ENCODE peak calls at places on chromosomes 12 and 14, in four cellular contexts. G is neuronal stem cell; D is stimulated activated naive B cell treated with anti-CD40 and anti-IgM and Interleukin-4, amounts not matched to agents 10 μg/mL and 1 μg/mL and 100 μg/mL, for 72 hours; V is H9. I is an unnamed sample.

GRCh38 chr12:39272934-39273770 is 169.8 kb downstream of the KIF21A start:
- DNase-seq in G (peak; percentile 47), D (peak; percentile 3), V (no peak), I (peak; percentile 18)

GRCh38 chr12:6340745-6341438 is 984 bp downstream of the TNFRSF1A start:
- DNase-seq in G (no peak), D (no peak), V (no peak), I (no peak)

GRCh38 chr14:51182166-51182565 is 57.9 kb upstream of the TMX1 start:
- DNase-seq in G (no peak), D (no peak), V (no peak), I (peak; percentile 34)

GRCh38 chr12:90842477-90842876 is 112.5 kb downstream of the CCER1 start:
- DNase-seq in G (no peak), D (no peak), V (peak; percentile 42), I (no peak)

GRCh38 chr12:55043542-55043941 is 23.8 kb downstream of the NEUROD4 start:
- DNase-seq in G (no peak), D (no peak), V (no peak), I (no peak)

GRCh38 chr12:78146365-78146772 is 315.7 kb downstream of the NAV3 start:
- DNase-seq in G (peak; percentile 17), D (no peak), V (no peak), I (peak; percentile 21)

GRCh38 chr14:75339059-75339458 is 60.4 kb downstream of the FOS start:
- DNase-seq in G (no peak), D (no peak), V (no peak), I (no peak)

GRCh38 chr14:103530390-103530789 is 1.4 kb downstream of the TRMT61A start:
- DNase-seq in G (no peak), D (no peak), V (peak; percentile 73), I (no peak)

GRCh38 chr14:101077511-101078074 is 174.1 kb upstream of the RTL1 start:
- DNase-seq in G (peak; percentile 12), D (no peak), V (peak; percentile 88), I (no peak)

GRCh38 chr14:29851397-29851796 is 76.2 kb downstream of the PRKD1 start:
- DNase-seq in G (no peak), D (no peak), V (no peak), I (peak; percentile 13)

GRCh38 chr12:121711925-121712461 is 559 bp upstream of the TMEM120B start:
- DNase-seq in G (no peak), D (no peak), V (no peak), I (no peak)

GRCh38 chr12:46472893-46473633 is 100.5 kb upstream of the SLC38A2 start:
- DNase-seq in G (no peak), D (no peak), V (no peak), I (no peak)

GRCh38 chr12:94831081-94831747 is 172.3 kb downstream of the NDUFA12 start:
- DNase-seq in G (no peak), D (peak; percentile 80), V (no peak), I (no peak)

GRCh38 chr12:24111591-24111990 is 162.1 kb upstream of the SOX5 start:
- DNase-seq in G (no peak), D (no peak), V (no peak), I (peak; percentile 21)

GRCh38 chr12:68011882-68012207 is 22.6 kb downstream of the IFNG-AS1 start:
- DNase-seq in G (no peak), D (no peak), V (no peak), I (no peak)

GRCh38 chr12:109502332-109502731 is 24.9 kb downstream of the UBE3B start:
- DNase-seq in G (no peak), D (no peak), V (no peak), I (no peak)

I was measured in stromal cell of bone marrow.